ENCODE peak calls at places on chromosomes 3 and 15, in eight cellular contexts. G, Z, W, J, R, L, Y and Q are unnamed samples. For H3K27me3, the result is how much of the 10 kb centered on the place peaks cover.

GRCh38 chr3:46071222-46071621 is 43.9 kb upstream of the XCR1 start:
- DNase-seq in G (no peak), Z (no peak), W (no peak), J (no peak), R (no peak), L (no peak), Y (no peak), Q (no peak)

GRCh38 chr15:97692317-97693015 is 268.0 kb upstream of the ARRDC4 start:
- DNase-seq in G (no peak), Z (no peak), W (no peak), J (no peak), R (no peak), L (no peak), Y (peak), Q (no peak)

GRCh38 chr15:87547470-87548181 is 708.9 kb downstream of the NTRK3 start:
- DNase-seq in G (peak), Z (no peak), W (no peak), J (no peak), R (no peak), L (no peak), Y (no peak), Q (no peak)

GRCh38 chr3:72976182-72976825 is 20.3 kb upstream of the PPP4R2 start:
- DNase-seq in G (peak), Z (no peak), W (no peak), J (no peak), R (no peak), L (no peak), Y (no peak), Q (no peak)

GRCh38 chr3:14900881-14901873 is 46.2 kb upstream of the NR2C2 start:
- DNase-seq in G (no peak), Z (no peak), W (no peak), J (no peak), R (no peak), L (no peak), Y (no peak), Q (peak)

GRCh38 chr3:12963869-12964712 is 109.1 kb downstream of the IQSEC1 start:
- DNase-seq in G (no peak), Z (no peak), W (no peak), J (no peak), R (no peak), L (no peak), Y (no peak), Q (no peak)

GRCh38 chr3:37967252-37967881 is 23.2 kb upstream of the VILL start:
- DNase-seq in G (peak), Z (peak), W (peak), J (peak), R (peak), L (peak), Y (peak), Q (peak)

GRCh38 chr3:14989943-14990753 is 42.8 kb downstream of the NR2C2 start:
- DNase-seq in G (peak), Z (no peak), W (peak), J (no peak), R (peak), L (no peak), Y (peak), Q (peak)

GRCh38 chr15:92112711-92113110 is 259.2 kb downstream of the SLCO3A1 start:
- DNase-seq in G (no peak), Z (no peak), W (no peak), J (no peak), R (no peak), L (no peak), Y (no peak), Q (no peak)

GRCh38 chr15:79007066-79007465 is 62.2 kb upstream of the CTSH start:
- DNase-seq in G (peak), Z (peak), W (peak), J (peak), R (peak), L (peak), Y (peak), Q (peak)

GRCh38 chr3:176734146-176734545 is 463.1 kb downstream of the TBL1XR1 start:
- DNase-seq in G (no peak), Z (no peak), W (peak), J (no peak), R (peak), L (no peak), Y (no peak), Q (no peak)

GRCh38 chr3:53238881-53239280 is 16.9 kb downstream of the TKT start:
- DNase-seq in G (no peak), Z (no peak), W (no peak), J (no peak), R (no peak), L (no peak), Y (no peak), Q (no peak)

GRCh38 chr3:133294253-133294652 is 105.6 kb upstream of the BFSP2 start:
- DNase-seq in G (no peak), Z (peak), W (no peak), J (no peak), R (no peak), L (no peak), Y (no peak), Q (no peak)

GRCh38 chr15:52804526-52805081 is 14.5 kb upstream of the ONECUT1 start:
- DNase-seq in G (peak), Z (no peak), W (peak), J (no peak), R (peak), L (no peak), Y (no peak), Q (no peak)

GRCh38 chr3:141486735-141487418 is at the start of gene RASA2:
- DNase-seq in G (peak), Z (peak), W (peak), J (peak), R (peak), L (peak), Y (peak), Q (peak)

GRCh38 chr3:196969660-196970546 is 1.3 kb upstream of the PIGZ start:
- DNase-seq in G (peak), Z (peak), W (peak), J (peak), R (peak), L (no peak), Y (peak), Q (peak)

GRCh38 chr15:25407950-25408349 is 30.9 kb downstream of the UBE3A start:
- DNase-seq in G (no peak), Z (no peak), W (no peak), J (no peak), R (no peak), L (no peak), Y (no peak), Q (no peak)

GRCh38 chr3:100910986-100911385 is 82.2 kb downstream of the ABI3BP start:
- DNase-seq in G (no peak), Z (no peak), W (no peak), J (no peak), R (no peak), L (no peak), Y (no peak), Q (no peak)

GRCh38 chr3:152818027-152818426 is 16.9 kb upstream of the P2RY1 start:
- DNase-seq in G (no peak), Z (no peak), W (no peak), J (no peak), R (no peak), L (no peak), Y (no peak), Q (no peak)

GRCh38 chr3:188338081-188338480 is 184.1 kb downstream of the LPP start:
- DNase-seq in G (peak), Z (no peak), W (no peak), J (no peak), R (no peak), L (no peak), Y (no peak), Q (no peak)

GRCh38 chr15:42918047-42918446 is 2.5 kb downstream of the TTBK2 start:
- DNase-seq in G (no peak), Z (no peak), W (no peak), J (peak), R (no peak), L (no peak), Y (no peak), Q (no peak)

GRCh38 chr3:99430348-99431134 is 207.9 kb upstream of the COL8A1 start:
- DNase-seq in G (peak), Z (no peak), W (no peak), J (no peak), R (no peak), L (no peak), Y (no peak), Q (no peak)
- TF ChIP-seq EZH2phosphoT487 in G (no peak), Z (no peak), W (no peak), J (no peak), R (no peak), L (no peak), Y (no peak), Q (no peak)

GRCh38 chr15:67834593-67835348 is 5.1 kb downstream of the RNU6-1 start:
- DNase-seq in G (no peak), Z (no peak), W (peak), J (no peak), R (peak), L (no peak), Y (no peak), Q (no peak)

GRCh38 chr15:67835349-67836133 is 4.3 kb downstream of the RNU6-1 start:
- DNase-seq in G (no peak), Z (no peak), W (peak), J (no peak), R (peak), L (no peak), Y (no peak), Q (no peak)

GRCh38 chr15:67832965-67833503 is 6.8 kb downstream of the RNU6-1 start:
- DNase-seq in G (no peak), Z (no peak), W (peak), J (no peak), R (peak), L (no peak), Y (peak), Q (no peak)

GRCh38 chr15:67833504-67834248 is 6.2 kb downstream of the RNU6-1 start:
- DNase-seq in G (peak), Z (peak), W (peak), J (peak), R (peak), L (no peak), Y (peak), Q (peak)

DNA sequence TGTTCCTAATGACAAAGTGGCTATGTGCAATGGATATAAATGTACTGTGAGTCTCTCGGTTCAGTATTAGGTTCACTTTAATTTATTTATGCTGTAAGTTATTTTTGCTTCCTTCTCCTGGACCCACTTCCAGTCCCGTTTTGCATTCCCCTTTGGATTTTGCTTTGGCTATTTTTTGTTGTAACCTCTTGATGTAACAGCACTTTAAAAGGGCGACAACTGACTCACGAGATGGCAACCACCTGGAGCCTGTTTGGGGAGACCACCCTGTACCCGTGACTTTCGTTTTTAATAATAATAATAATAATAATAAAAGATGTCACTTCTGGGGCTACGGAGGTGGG is 5.6 kb downstream of the RNU6-1 start:
- DNase-seq in G (no peak), Z (peak), W (peak), J (no peak), R (no peak), L (no peak), Y (no peak), Q (no peak)
- H3K27me3 ChIP-seq in G (half or more), Z (under half), W (half or more), J (under half), R (half or more), L (under half), Y (under half), Q (half or more)

GRCh38 chr15:99291643-99292042 is 40.4 kb downstream of the LRRC28 start:
- DNase-seq in G (no peak), Z (no peak), W (no peak), J (no peak), R (no peak), L (no peak), Y (no peak), Q (no peak)
- TF ChIP-seq EZH2phosphoT487 in G (no peak), Z (no peak), W (no peak), J (no peak), R (no peak), L (no peak), Y (no peak), Q (no peak)

GRCh38 chr15:65996901-65997300 is 127.6 kb downstream of the RAB11A start:
- DNase-seq in G (no peak), Z (no peak), W (no peak), J (no peak), R (no peak), L (no peak), Y (no peak), Q (no peak)

GRCh38 chr15:65993762-65994161 is 124.5 kb downstream of the RAB11A start:
- DNase-seq in G (no peak), Z (no peak), W (no peak), J (no peak), R (no peak), L (no peak), Y (peak), Q (no peak)

GRCh38 chr15:66001042-66001441 is 131.8 kb downstream of the RAB11A start:
- DNase-seq in G (no peak), Z (no peak), W (no peak), J (no peak), R (no peak), L (no peak), Y (no peak), Q (no peak)

GRCh38 chr15:65994832-65995231 is 125.5 kb downstream of the RAB11A start:
- DNase-seq in G (no peak), Z (no peak), W (no peak), J (no peak), R (no peak), L (no peak), Y (no peak), Q (no peak)

DNA sequence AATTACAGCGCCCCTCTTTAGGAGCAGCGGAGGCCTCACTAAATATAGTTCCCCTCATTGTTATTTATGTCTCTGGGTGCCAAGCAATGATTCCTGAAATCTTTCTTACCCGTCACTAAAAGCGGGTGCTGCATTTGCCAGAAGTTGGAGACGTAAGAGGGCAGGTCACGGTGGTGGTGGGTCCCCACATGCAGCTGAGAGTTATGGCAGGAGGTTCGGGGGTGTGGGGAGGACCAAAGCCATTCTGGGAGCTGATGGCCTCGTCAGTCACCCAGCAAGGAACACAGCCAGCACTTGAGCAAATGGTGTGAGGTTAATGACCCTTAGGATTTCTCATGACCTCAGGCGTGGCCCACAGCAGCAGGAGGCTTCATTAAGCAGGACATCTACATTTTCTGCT is 129.2 kb downstream of the RAB11A start:
- DNase-seq in G (no peak), Z (no peak), W (no peak), J (no peak), R (no peak), L (no peak), Y (no peak), Q (no peak)
- H3K27me3 ChIP-seq in G (under half), Z (under half), W (under half), J (under half), R (under half), L (under half), Y (under half), Q (under half)

GRCh38 chr3:150049317-150049716 is 78.6 kb upstream of the PFN2 start:
- DNase-seq in G (no peak), Z (peak), W (no peak), J (no peak), R (no peak), L (no peak), Y (no peak), Q (no peak)
- TF ChIP-seq EZH2phosphoT487 in G (no peak), Z (no peak), W (no peak), J (no peak), R (no peak), L (no peak), Y (no peak), Q (no peak)

GRCh38 chr3:126166009-126166408 is 14.4 kb downstream of the ALDH1L1 start:
- DNase-seq in G (no peak), Z (peak), W (no peak), J (no peak), R (no peak), L (no peak), Y (no peak), Q (no peak)
- H3K27me3 ChIP-seq in G (half or more), Z (half or more), W (under half), J (under half), R (under half), L (under half), Y (under half), Q (under half)

DNA sequence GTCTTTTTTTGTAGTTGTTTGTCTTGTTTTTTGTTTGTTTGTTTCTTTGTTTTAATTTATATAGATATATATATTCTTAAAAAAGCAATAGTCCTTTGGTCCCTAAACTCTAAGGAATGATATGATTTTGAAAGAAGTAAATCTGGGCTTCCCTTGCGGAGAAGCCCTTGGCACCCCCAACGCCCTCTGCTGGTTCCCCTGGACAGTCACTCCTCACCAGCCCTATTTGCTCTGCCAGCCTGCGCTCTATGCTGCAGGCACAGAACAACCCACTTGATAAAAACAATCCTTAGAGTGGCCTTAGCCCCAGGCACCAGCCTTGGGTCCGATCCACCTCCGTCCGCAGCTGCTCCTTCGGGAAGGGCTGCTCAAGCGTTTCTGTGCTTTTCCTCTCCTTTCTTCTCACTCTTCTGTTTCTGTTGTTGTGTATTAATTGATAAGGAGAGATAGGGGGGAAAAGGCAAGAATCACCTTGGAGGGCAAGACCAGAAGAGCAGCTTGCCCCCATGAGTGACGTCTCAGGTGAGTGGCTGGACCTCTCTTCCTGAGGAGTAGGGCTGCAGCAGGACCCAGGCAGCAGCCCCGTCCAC is 13.7 kb upstream of the PARP6 start:
- DNase-seq in G (peak), Z (peak), W (peak), J (peak), R (peak), L (peak), Y (peak), Q (peak)
- TF ChIP-seq EZH2phosphoT487 in G (no peak), Z (no peak), W (no peak), J (no peak), R (no peak), L (no peak), Y (no peak), Q (no peak)

GRCh38 chr15:41499109-41499851 is 5.6 kb downstream of the ITPKA start:
- DNase-seq in G (peak), Z (no peak), W (no peak), J (no peak), R (no peak), L (no peak), Y (peak), Q (no peak)

GRCh38 chr15:41501961-41502786 is 8.5 kb downstream of the ITPKA start:
- DNase-seq in G (peak), Z (no peak), W (peak), J (no peak), R (peak), L (no peak), Y (peak), Q (no peak)

GRCh38 chr15:41495736-41496599 is 2.3 kb downstream of the ITPKA start:
- DNase-seq in G (no peak), Z (no peak), W (peak), J (no peak), R (peak), L (no peak), Y (peak), Q (peak)

GRCh38 chr15:41501191-41501917 is 7.7 kb downstream of the ITPKA start:
- DNase-seq in G (peak), Z (no peak), W (peak), J (no peak), R (peak), L (no peak), Y (peak), Q (peak)

DNA sequence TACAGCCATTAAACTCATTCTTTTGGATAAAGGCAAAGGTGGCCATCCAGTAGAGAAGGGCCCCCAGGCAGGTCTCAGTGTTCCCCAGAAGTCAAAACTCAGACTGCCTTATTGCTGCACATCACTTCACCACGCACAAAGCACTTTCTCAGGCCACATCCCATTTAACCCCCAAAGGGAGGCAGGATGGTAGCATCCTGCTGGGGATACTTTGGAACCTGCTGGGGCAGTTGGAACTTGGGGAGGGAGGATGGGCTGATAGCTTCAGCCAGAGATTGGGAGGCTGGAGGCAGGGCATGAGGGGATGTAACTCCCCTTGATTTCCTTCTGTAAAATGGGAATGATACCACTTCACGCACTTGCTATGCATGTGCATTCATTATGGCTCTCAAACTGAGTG is 5.0 kb downstream of the ITPKA start:
- DNase-seq in G (no peak), Z (no peak), W (no peak), J (no peak), R (no peak), L (no peak), Y (no peak), Q (no peak)
- H3K27me3 ChIP-seq in G (under half), Z (under half), W (half or more), J (under half), R (half or more), L (under half), Y (under half), Q (half or more)